ENCODE peak calls at places on chromosomes 12 and 14, in four cellular contexts. U is coronary artery, N is neural progenitor cell, F is glutamatergic neuron. I is an unnamed sample.

GRCh38 chr12:52903855-52904508 is 894 bp downstream of the KRT8 start:
- DNase-seq in N (peak), U (no peak), F (peak), I (peak)

GRCh38 chr12:108316153-108316892 is 22.8 kb downstream of the CMKLR1 start:
- DNase-seq in N (peak), U (no peak), F (no peak), I (no peak)

GRCh38 chr12:127819066-127819465 is 447.9 kb upstream of the TMEM132C start:
- DNase-seq in U (no peak), F (no peak), N (no peak), I (no peak)

GRCh38 chr14:54480830-54481562 is 7.8 kb downstream of the GMFB start:
- DNase-seq in U (no peak), F (no peak), N (no peak), I (no peak)

GRCh38 chr14:52377940-52378339 is 63.8 kb downstream of the PTGER2 start:
- DNase-seq in U (no peak), N (peak), F (no peak), I (no peak)

GRCh38 chr12:12032771-12033588 is 37.8 kb upstream of the BCL2L14 start:
- DNase-seq in U (peak), N (peak), F (peak), I (peak)

GRCh38 chr14:99241314-99242035 is 30.5 kb downstream of the BCL11B start:
- DNase-seq in F (no peak), U (no peak), N (no peak), I (no peak)

GRCh38 chr14:79842270-79842669 is 369.0 kb downstream of the DIO2 start:
- DNase-seq in F (no peak), N (no peak), U (peak), I (no peak)

GRCh38 chr12:17108877-17109520 is 503.0 kb upstream of the LMO3 start:
- DNase-seq in N (no peak), F (no peak), U (no peak), I (no peak)

GRCh38 chr12:43737646-43738045 is 20.9 kb downstream of the PUS7L start:
- DNase-seq in N (no peak), F (no peak), U (no peak), I (no peak)

GRCh38 chr14:103746706-103747105 is 31.1 kb downstream of the ZFYVE21 start:
- DNase-seq in N (no peak), U (no peak), F (no peak), I (no peak)

GRCh38 chr14:72680853-72681640 is 212.9 kb downstream of the DPF3 start:
- DNase-seq in F (no peak), U (no peak), N (peak), I (no peak)

GRCh38 chr14:104770851-104771272 is 17.9 kb downstream of the SIVA1 start:
- DNase-seq in F (no peak), N (no peak), U (no peak), I (no peak)
- TF ChIP-seq CTCF in F (peak), N (peak), U (no peak), I (peak)

GRCh38 chr14:68896132-68896531 is 83.0 kb downstream of the ACTN1 start:
- DNase-seq in F (no peak), U (peak), N (no peak), I (no peak)
- TF ChIP-seq CTCF in F (no peak), U (no peak), N (peak), I (no peak)

GRCh38 chr14:20687362-20688166 is 1.0 kb upstream of the ANG start:
- DNase-seq in U (no peak), N (no peak), F (no peak), I (no peak)

GRCh38 chr14:20692111-20692751 is 3.7 kb downstream of the ANG start:
- DNase-seq in N (no peak), F (no peak), U (no peak), I (no peak)

GRCh38 chr14:20686386-20687143 is 2.0 kb upstream of the ANG start:
- DNase-seq in U (no peak), N (no peak), F (no peak), I (no peak)

GRCh38 chr14:20688167-20688839 is at the start of gene ANG:
- DNase-seq in F (no peak), U (no peak), N (no peak), I (no peak)

DNA sequence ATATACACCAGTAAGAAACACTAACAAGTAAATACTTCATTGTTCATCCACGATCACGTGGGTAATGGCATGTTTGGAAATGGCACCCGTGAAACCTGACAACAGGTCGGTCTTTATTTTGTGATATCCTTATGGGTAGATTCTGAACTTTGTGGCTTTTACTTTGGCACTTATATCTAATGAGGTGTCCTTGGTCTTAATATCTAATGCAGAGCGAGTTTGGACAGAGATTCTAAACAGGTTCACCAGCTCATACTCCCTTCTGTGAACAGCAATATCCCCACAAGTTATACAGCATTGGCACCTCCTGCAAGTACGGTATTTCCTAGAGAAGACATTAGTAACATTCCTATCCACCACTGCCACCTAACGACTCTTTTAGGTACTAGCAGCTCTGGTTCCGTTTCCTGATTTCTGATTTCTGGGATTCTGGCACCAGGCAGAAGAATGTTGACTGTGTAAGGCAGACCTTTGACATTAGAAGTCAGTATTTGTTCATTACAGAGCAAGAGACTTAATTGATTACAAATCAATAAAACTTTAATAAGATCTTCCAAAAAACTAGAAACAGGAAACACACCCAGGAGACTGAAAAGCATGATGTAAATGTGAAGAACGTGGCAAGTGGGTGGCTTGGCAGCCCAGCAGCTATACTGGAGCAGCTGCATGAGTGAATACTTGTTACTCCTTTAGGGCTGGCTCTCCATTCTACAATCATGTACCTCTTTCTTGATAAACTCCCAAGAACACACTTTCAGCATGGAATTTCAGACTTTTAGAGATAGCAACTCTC is 2.5 kb downstream of the ANG start:
- DNase-seq in N (peak), U (no peak), F (no peak), I (peak)
- TF ChIP-seq CTCF in N (peak), U (peak), F (peak), I (peak)

DNA sequence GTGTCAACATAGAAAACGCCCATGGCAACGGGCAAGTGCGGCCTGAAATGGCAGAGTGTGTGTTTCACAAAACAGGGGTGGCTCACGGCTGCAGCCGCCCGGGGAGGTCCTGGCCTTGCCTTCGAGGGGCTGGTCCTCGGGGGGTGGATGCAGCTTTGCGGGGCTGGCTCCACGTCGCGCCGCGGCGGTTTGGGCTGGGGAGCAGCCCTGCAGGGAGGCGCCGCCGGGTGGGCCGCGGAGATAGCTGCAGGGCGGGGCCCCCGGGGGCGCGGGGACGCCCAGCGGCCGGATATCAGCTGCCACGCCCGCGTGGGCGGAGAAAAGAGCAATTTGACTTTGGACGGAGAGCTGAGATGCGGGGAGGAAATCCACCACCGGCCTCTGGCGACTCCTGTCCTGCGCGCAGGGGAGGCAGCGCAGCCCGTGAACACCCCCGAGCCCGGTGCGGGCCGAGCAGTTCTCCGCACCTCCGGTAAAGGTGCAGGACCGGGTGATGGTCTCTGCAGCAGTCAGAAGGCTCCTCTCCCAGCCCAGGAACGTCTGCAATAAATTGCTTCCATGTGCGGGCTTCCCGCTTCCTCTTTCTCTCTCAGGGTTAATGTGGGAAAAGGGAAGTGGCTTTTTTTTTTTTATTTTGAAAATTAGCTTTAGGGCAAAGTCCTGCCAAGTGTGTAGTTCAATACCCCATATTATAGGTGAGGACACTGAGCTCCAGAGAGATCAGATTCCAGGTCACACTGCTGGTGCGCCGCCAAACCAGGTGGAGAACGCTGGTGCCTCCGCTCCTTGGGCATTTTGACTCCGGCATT is 110.5 kb downstream of the ARF6 start:
- DNase-seq in N (peak), U (peak), F (peak), I (peak)
- TF ChIP-seq CTCF in N (peak), U (no peak), F (no peak), I (no peak)

GRCh38 chr14:96086574-96087077 is 47.5 kb downstream of the C14orf132 start:
- DNase-seq in F (peak), N (no peak), U (no peak), I (no peak)
- TF ChIP-seq CTCF in F (no peak), N (no peak), U (no peak), I (no peak)

GRCh38 chr12:14811486-14811885 is 2.5 kb downstream of the SMCO3 start:
- DNase-seq in U (no peak), N (no peak), F (no peak), I (no peak)

GRCh38 chr12:14814082-14814481 is at the start of gene SMCO3:
- DNase-seq in N (no peak), F (no peak), U (no peak), I (no peak)

GRCh38 chr12:14810167-14810952 is 3.6 kb downstream of the SMCO3 start:
- DNase-seq in U (no peak), F (no peak), N (no peak), I (no peak)

GRCh38 chr12:14810953-14811483 is 3.0 kb downstream of the SMCO3 start:
- DNase-seq in U (no peak), F (no peak), N (peak), I (no peak)
- TF ChIP-seq CTCF in U (no peak), F (no peak), N (peak), I (no peak)

DNA sequence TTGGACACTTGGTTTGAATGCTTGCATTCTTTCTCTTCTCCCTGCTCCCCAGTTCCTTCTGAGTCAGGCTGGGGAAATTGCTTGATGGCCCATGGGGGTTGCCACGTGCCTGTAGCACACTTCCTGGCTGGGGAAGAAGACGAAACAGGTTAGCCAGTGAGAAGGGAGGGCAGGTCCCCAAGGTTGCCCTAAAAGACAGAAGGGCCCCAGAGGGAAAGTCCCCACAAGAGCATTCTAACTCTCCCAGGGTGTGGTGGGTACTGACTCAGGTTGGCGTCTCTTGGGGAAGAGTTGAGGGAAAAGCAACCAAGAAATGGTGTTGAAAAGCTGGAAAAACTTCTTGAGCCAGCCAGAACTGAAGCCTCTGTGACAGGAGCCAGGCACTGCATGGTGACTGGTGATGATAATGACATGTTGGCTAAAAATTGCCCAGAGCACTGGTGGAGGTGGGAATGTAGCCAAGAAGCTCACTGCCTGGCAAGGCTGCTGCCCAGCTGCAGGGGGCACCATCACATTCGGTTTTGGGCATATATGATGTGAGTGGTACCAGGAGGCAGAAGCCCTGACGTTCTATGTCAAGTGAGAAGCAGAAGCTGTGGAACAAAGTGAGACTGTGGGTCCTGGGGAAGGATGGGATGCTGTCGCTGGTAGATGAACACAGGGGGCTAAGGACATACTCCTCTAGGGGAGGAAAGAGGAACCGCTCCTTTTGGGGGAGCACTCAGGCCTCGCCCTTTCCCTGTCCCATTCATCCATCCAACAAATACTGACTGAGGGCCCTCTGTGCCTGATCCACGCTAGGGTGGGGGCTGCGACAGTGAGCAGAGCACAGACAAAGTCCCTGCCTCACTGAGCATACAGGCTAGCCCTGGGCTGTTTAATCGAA is 8.1 kb upstream of the RABGGTA start:
- DNase-seq in N (no peak), F (no peak), U (no peak), I (no peak)
- TF ChIP-seq CTCF in N (peak), F (no peak), U (no peak), I (no peak)

GRCh38 chr14:29403091-29403490 is 524.6 kb downstream of the PRKD1 start:
- DNase-seq in F (no peak), U (no peak), N (no peak), I (no peak)
- TF ChIP-seq CTCF in F (no peak), U (no peak), N (no peak), I (no peak)

GRCh38 chr12:109715310-109716091 is 1.9 kb downstream of the FAM222A start:
- DNase-seq in F (peak), N (peak), U (no peak), I (peak)

GRCh38 chr12:109716092-109716479 is 2.5 kb downstream of the FAM222A start:
- DNase-seq in F (no peak), U (no peak), N (no peak), I (no peak)

GRCh38 chr12:109714913-109715244 is 1.3 kb downstream of the FAM222A start:
- DNase-seq in U (no peak), F (no peak), N (no peak), I (no peak)

GRCh38 chr12:109713187-109713984 is at the start of gene FAM222A:
- DNase-seq in F (peak), U (peak), N (peak), I (peak)

GRCh38 chr12:109714141-109714912 is 702 bp downstream of the FAM222A start:
- DNase-seq in F (peak), N (peak), U (no peak), I (peak)
- TF ChIP-seq CTCF in F (no peak), N (peak), U (no peak), I (no peak)